ENCODE peak calls at places on chromosomes 11 and 22, in five cellular contexts. Z is BJ, J is HFF-Myc, W is progenitor cell of endocrine pancreas, M is thoracic aorta. K is an unnamed sample.

GRCh38 chr11:62856333-62856910 is 17.0 kb upstream of the WDR74 start:
- DNase-seq in J (no peak), W (no peak), Z (no peak), M (no peak), K (no peak)

GRCh38 chr22:20261848-20262581 is 6.1 kb downstream of the RTN4R start:
- DNase-seq in M (no peak), W (no peak), Z (no peak), J (no peak), K (no peak)

GRCh38 chr11:74282863-74283484 is 28.5 kb downstream of the P4HA3 start:
- DNase-seq in M (no peak), J (no peak), W (no peak), Z (no peak), K (no peak)

GRCh38 chr11:19258651-19259230 is 18.0 kb upstream of the E2F8 start:
- DNase-seq in Z (no peak), W (no peak), J (no peak), M (no peak), K (no peak)

GRCh38 chr11:16750417-16750816 is 12.0 kb downstream of the C11orf58 start:
- DNase-seq in J (no peak), W (no peak), M (no peak), Z (no peak), K (no peak)

GRCh38 chr11:116543099-116543498 is 229.7 kb downstream of the BUD13 start:
- DNase-seq in M (no peak), Z (no peak), W (no peak), J (no peak), K (no peak)

GRCh38 chr22:46487318-46487717 is 50.1 kb downstream of the CELSR1 start:
- DNase-seq in J (no peak), Z (no peak), M (no peak), W (no peak), K (no peak)

GRCh38 chr11:119192111-119192510 is 6.8 kb downstream of the NHERF4 start:
- DNase-seq in Z (no peak), W (no peak), M (no peak), J (no peak), K (no peak)

GRCh38 chr22:35274154-35274871 is 17.0 kb downstream of the HMGXB4 start:
- DNase-seq in J (no peak), Z (no peak), W (no peak), M (no peak), K (no peak)

GRCh38 chr11:11173316-11174025 is 179.6 kb downstream of the CSNK2A3 start:
- DNase-seq in W (no peak), M (no peak), Z (no peak), J (no peak), K (no peak)

GRCh38 chr22:37204045-37204655 is 8.1 kb downstream of the SSTR3 start:
- DNase-seq in Z (no peak), M (no peak), W (no peak), J (no peak), K (no peak)

GRCh38 chr11:2791139-2791520 is 91.3 kb upstream of the KCNQ1OT1 start:
- DNase-seq in W (no peak), M (peak; percentile 1), Z (no peak), J (no peak), K (no peak)

GRCh38 chr11:22169833-22170232 is 23.1 kb upstream of the ANO5 start:
- DNase-seq in M (no peak), Z (no peak), J (no peak), W (no peak), K (no peak)

GRCh38 chr11:95089620-95090542 is at the start of gene ENDOD1:
- DNase-seq in J (no peak), M (no peak), W (peak; percentile 58), Z (no peak), K (no peak)

GRCh38 chr11:70778828-70779365 is 380.6 kb downstream of the CTTN start:
- DNase-seq in W (no peak), M (no peak), Z (no peak), J (no peak), K (no peak)

GRCh38 chr22:44683881-44684280 is 18.1 kb upstream of the PRR5 start:
- DNase-seq in W (no peak), Z (no peak), M (no peak), J (no peak), K (no peak)

GRCh38 chr22:44684506-44685383 is 17.3 kb upstream of the PRR5 start:
- DNase-seq in M (peak; percentile 37), W (peak; percentile 76), Z (peak; percentile 89), J (peak; percentile 95), K (peak; percentile 88)

GRCh38 chr22:44686873-44687600 is 15.0 kb upstream of the PRR5 start:
- DNase-seq in J (no peak), Z (peak; percentile 29), M (no peak), W (no peak), K (peak; percentile 47)

GRCh38 chr22:44683237-44683636 is 18.8 kb upstream of the PRR5 start:
- DNase-seq in M (no peak), Z (no peak), W (no peak), J (no peak), K (no peak)

GRCh38 chr22:44685384-44686056 is 16.5 kb upstream of the PRR5 start:
- DNase-seq in W (no peak), J (peak; percentile 78), M (no peak), Z (peak; percentile 29), K (no peak)
- TF ChIP-seq CTCF in W (no peak), J (no peak), M (no peak), Z (no peak), K (no peak)

GRCh38 chr11:44178381-44178780 is 82.9 kb downstream of the EXT2 start:
- DNase-seq in J (no peak), Z (peak; percentile 23), M (no peak), W (no peak), K (no peak)
- TF ChIP-seq CTCF in J (no peak), Z (peak; percentile 36), M (no peak), W (no peak), K (peak; percentile 7)

GRCh38 chr11:103202048-103202651 is 92.9 kb downstream of the DYNC2H1 start:
- DNase-seq in M (no peak), Z (no peak), W (no peak), J (no peak), K (peak; percentile 14)
- TF ChIP-seq CTCF in M (no peak), Z (peak; percentile 67), W (peak; percentile 67), J (peak; percentile 53), K (peak; percentile 69)

GRCh38 chr22:25334091-25334490 is 114.7 kb downstream of the CRYBB2 start:
- DNase-seq in Z (no peak), M (no peak), W (peak; percentile 60), J (peak; percentile 10), K (no peak)
- TF ChIP-seq CTCF in Z (peak; percentile 35), M (no peak), W (peak; percentile 71), J (peak; percentile 64), K (peak; percentile 31)

GRCh38 chr22:17060126-17060525 is 24.7 kb upstream of the IL17RA start:
- DNase-seq in M (no peak), J (no peak), W (no peak), Z (no peak), K (no peak)
- TF ChIP-seq CTCF in M (no peak), J (no peak), W (no peak), Z (no peak), K (no peak)

DNA sequence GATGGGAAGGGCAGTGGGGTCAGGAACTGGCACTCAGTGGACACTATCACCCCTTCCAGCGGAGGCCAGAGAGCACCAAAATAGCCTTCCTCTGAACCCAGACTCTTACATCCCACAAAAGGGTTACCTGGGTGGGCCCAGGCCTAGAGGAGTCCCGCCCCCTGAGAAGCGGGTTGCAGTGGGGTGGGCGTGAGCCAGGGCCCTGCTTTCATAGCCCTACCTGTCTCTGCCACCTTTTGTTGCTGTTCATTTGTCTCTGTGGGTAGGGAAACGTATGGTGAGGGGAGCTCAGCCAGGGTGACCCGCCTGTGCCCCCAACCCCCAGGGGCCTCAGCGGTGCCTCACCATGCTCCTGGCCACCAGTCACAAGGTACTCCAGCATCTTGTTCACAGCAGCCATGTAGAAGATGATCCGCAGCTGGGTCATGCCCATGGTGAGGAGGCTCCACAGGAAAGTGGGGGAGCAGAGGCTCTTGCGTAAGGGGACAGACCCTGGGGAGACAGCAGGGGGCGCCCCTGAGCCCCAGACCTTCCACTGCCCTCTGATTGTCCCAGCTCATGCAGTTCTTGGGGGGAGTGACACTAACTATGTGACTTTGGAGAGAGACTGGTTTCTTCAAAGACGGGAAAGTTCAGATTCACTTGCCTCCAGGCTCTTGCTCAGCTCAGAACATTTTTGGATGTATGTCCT is 24.0 kb downstream of the SLC43A1 start:
- DNase-seq in J (no peak), M (no peak), Z (no peak), W (peak; percentile 41), K (no peak)
- TF ChIP-seq CTCF in J (peak; percentile 77), M (peak; percentile 48), Z (peak; percentile 75), W (peak; percentile 64), K (peak; percentile 61)

GRCh38 chr22:48662476-48663150 is 1165.1 kb downstream of the BRD1 start:
- DNase-seq in Z (no peak), M (no peak), W (no peak), J (no peak), K (no peak)

GRCh38 chr22:48661984-48662383 is 1165.7 kb downstream of the BRD1 start:
- DNase-seq in Z (no peak), J (no peak), M (no peak), W (no peak), K (no peak)

GRCh38 chr22:48664586-48664985 is 1163.1 kb downstream of the BRD1 start:
- DNase-seq in Z (no peak), J (no peak), M (no peak), W (no peak), K (no peak)

GRCh38 chr22:48665286-48666010 is 1162.2 kb downstream of the BRD1 start:
- DNase-seq in M (no peak), J (no peak), W (no peak), Z (no peak), K (no peak)

GRCh38 chr22:48663297-48663696 is 1164.4 kb downstream of the BRD1 start:
- DNase-seq in Z (no peak), M (no peak), W (no peak), J (no peak), K (no peak)
- TF ChIP-seq CTCF in Z (peak; percentile 17), M (no peak), W (peak; percentile 44), J (peak; percentile 51), K (no peak)

DNA sequence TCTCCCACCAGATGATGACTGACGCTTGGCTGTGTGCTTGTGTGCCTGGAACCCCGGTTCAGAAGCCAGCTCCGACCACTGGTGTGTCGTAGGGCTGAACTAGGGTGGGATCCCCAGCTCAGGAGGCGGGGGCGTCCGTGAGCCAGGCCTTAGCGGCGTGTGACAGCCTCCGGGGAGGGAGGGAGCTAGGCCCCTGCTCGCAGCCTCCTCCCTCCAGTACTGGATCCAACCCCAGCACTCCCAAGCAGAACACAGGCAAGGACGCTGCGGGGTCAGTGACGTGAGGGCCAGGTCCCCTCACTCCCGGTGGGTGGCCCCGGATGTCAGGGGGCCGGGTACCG is 410 bp downstream of the PMM1 start:
- DNase-seq in Z (no peak), W (no peak), J (no peak), M (no peak), K (no peak)
- TF ChIP-seq CTCF in Z (no peak), W (no peak), J (no peak), M (no peak), K (no peak)